ENCODE peak calls at places on chromosomes 6 and 20, in four cellular contexts. One of them, this sample, is unnamed.

GRCh38 chr6:15752820-15753219 is 90.0 kb upstream of the DTNBP1 start:
- DNase-seq in NCI-H1694 treated with DMSO at 0.1 percent for 48 hours: no peak
- DNase-seq in stimulated activated CD4-positive, alpha-beta T cell treated with anti-CD3 and anti-CD28 coated beads, Interleukin-1b, Interleukin-23, amount 100 ng/mL, for 24 hours: no peak
- DNase-seq in T-helper 17 cell: no peak
- DNase-seq in this sample: no peak

GRCh38 chr6:169289671-169290408 is 36.2 kb upstream of the THBS2 start:
- DNase-seq in NCI-H1694 treated with DMSO at 0.1 percent for 48 hours: no peak
- DNase-seq in stimulated activated CD4-positive, alpha-beta T cell treated with anti-CD3 and anti-CD28 coated beads, Interleukin-1b, Interleukin-23, amount 100 ng/mL, for 24 hours: no peak
- DNase-seq in T-helper 17 cell: no peak
- DNase-seq in this sample: no peak

GRCh38 chr6:158014505-158015187 is 33.0 kb downstream of the SYNJ2 start:
- DNase-seq in NCI-H1694 treated with DMSO at 0.1 percent for 48 hours: no peak
- DNase-seq in stimulated activated CD4-positive, alpha-beta T cell treated with anti-CD3 and anti-CD28 coated beads, Interleukin-1b, Interleukin-23, amount 100 ng/mL, for 24 hours: no peak
- DNase-seq in T-helper 17 cell: no peak
- DNase-seq in this sample: no peak

GRCh38 chr6:29651413-29652197 is 5.3 kb upstream of the MOG start:
- DNase-seq in NCI-H1694 treated with DMSO at 0.1 percent for 48 hours: peak
- DNase-seq in stimulated activated CD4-positive, alpha-beta T cell treated with anti-CD3 and anti-CD28 coated beads, Interleukin-1b, Interleukin-23, amount 100 ng/mL, for 24 hours: no peak
- DNase-seq in T-helper 17 cell: no peak
- DNase-seq in this sample: no peak

GRCh38 chr6:3841711-3842565 is 7.2 kb upstream of the FAM50B start:
- DNase-seq in NCI-H1694 treated with DMSO at 0.1 percent for 48 hours: no peak
- DNase-seq in stimulated activated CD4-positive, alpha-beta T cell treated with anti-CD3 and anti-CD28 coated beads, Interleukin-1b, Interleukin-23, amount 100 ng/mL, for 24 hours: no peak
- DNase-seq in T-helper 17 cell: no peak
- DNase-seq in this sample: no peak

GRCh38 chr20:33697129-33697528 is 10.9 kb upstream of the E2F1 start:
- DNase-seq in NCI-H1694 treated with DMSO at 0.1 percent for 48 hours: no peak
- DNase-seq in stimulated activated CD4-positive, alpha-beta T cell treated with anti-CD3 and anti-CD28 coated beads, Interleukin-1b, Interleukin-23, amount 100 ng/mL, for 24 hours: no peak
- DNase-seq in T-helper 17 cell: no peak
- DNase-seq in this sample: no peak

GRCh38 chr20:57346477-57346876 is 4.6 kb upstream of the RAE1 start:
- DNase-seq in NCI-H1694 treated with DMSO at 0.1 percent for 48 hours: peak
- DNase-seq in stimulated activated CD4-positive, alpha-beta T cell treated with anti-CD3 and anti-CD28 coated beads, Interleukin-1b, Interleukin-23, amount 100 ng/mL, for 24 hours: peak
- DNase-seq in T-helper 17 cell: peak
- DNase-seq in this sample: peak

GRCh38 chr6:37819802-37820712 is 530 bp downstream of the ZFAND3 start:
- DNase-seq in NCI-H1694 treated with DMSO at 0.1 percent for 48 hours: no peak
- DNase-seq in stimulated activated CD4-positive, alpha-beta T cell treated with anti-CD3 and anti-CD28 coated beads, Interleukin-1b, Interleukin-23, amount 100 ng/mL, for 24 hours: peak
- DNase-seq in T-helper 17 cell: peak
- DNase-seq in this sample: peak

GRCh38 chr6:168877821-168878282 is 375.8 kb downstream of the THBS2 start:
- DNase-seq in NCI-H1694 treated with DMSO at 0.1 percent for 48 hours: no peak
- DNase-seq in stimulated activated CD4-positive, alpha-beta T cell treated with anti-CD3 and anti-CD28 coated beads, Interleukin-1b, Interleukin-23, amount 100 ng/mL, for 24 hours: no peak
- DNase-seq in T-helper 17 cell: no peak
- DNase-seq in this sample: no peak

GRCh38 chr20:17624070-17624469 is 54.2 kb downstream of the DSTN start:
- DNase-seq in NCI-H1694 treated with DMSO at 0.1 percent for 48 hours: no peak
- DNase-seq in stimulated activated CD4-positive, alpha-beta T cell treated with anti-CD3 and anti-CD28 coated beads, Interleukin-1b, Interleukin-23, amount 100 ng/mL, for 24 hours: no peak
- DNase-seq in T-helper 17 cell: no peak
- DNase-seq in this sample: no peak

GRCh38 chr20:19995220-19995863 is 21.8 kb upstream of the NAA20 start:
- DNase-seq in NCI-H1694 treated with DMSO at 0.1 percent for 48 hours: peak
- DNase-seq in stimulated activated CD4-positive, alpha-beta T cell treated with anti-CD3 and anti-CD28 coated beads, Interleukin-1b, Interleukin-23, amount 100 ng/mL, for 24 hours: no peak
- DNase-seq in T-helper 17 cell: peak
- DNase-seq in this sample: no peak

GRCh38 chr20:61692476-61692875 is 373.2 kb downstream of the TAF4 start:
- DNase-seq in NCI-H1694 treated with DMSO at 0.1 percent for 48 hours: no peak
- DNase-seq in stimulated activated CD4-positive, alpha-beta T cell treated with anti-CD3 and anti-CD28 coated beads, Interleukin-1b, Interleukin-23, amount 100 ng/mL, for 24 hours: no peak
- DNase-seq in T-helper 17 cell: no peak
- DNase-seq in this sample: no peak

GRCh38 chr6:30263734-30264133 is 50.5 kb upstream of the TRIM26 start:
- DNase-seq in NCI-H1694 treated with DMSO at 0.1 percent for 48 hours: no peak
- DNase-seq in stimulated activated CD4-positive, alpha-beta T cell treated with anti-CD3 and anti-CD28 coated beads, Interleukin-1b, Interleukin-23, amount 100 ng/mL, for 24 hours: no peak
- DNase-seq in T-helper 17 cell: no peak
- DNase-seq in this sample: no peak

GRCh38 chr6:21935142-21935541 is 341.6 kb downstream of the SOX4 start:
- DNase-seq in NCI-H1694 treated with DMSO at 0.1 percent for 48 hours: no peak
- DNase-seq in stimulated activated CD4-positive, alpha-beta T cell treated with anti-CD3 and anti-CD28 coated beads, Interleukin-1b, Interleukin-23, amount 100 ng/mL, for 24 hours: no peak
- DNase-seq in T-helper 17 cell: no peak
- DNase-seq in this sample: no peak

This sample was measured in activated CD4-positive, CD25-positive, alpha-beta regulatory T cell treated with anti-CD3 and anti-CD28 coated beads, Interleukin-2, amount 50 U/mL, for 16 hours.